ENCODE peak calls at places on chromosomes 13 and 19, in four cellular contexts. B is adrenal gland, J is colonic mucosa, A is H9. M is an unnamed sample.

GRCh38 chr19:53511933-53512374 is 26.0 kb upstream of the ZNF331 start:
- DNase-seq in A (peak; percentile 90), J (peak; percentile 54), B (peak; percentile 49), M (no peak)

GRCh38 chr19:55472463-55472862 is 4.0 kb upstream of the ZNF628 start:
- DNase-seq in J (no peak), B (no peak), A (no peak), M (peak; percentile 80)

GRCh38 chr19:49771674-49772139 is 4.9 kb downstream of the AP2A1 start:
- DNase-seq in B (no peak), A (no peak), J (no peak), M (no peak)

GRCh38 chr13:23450340-23451046 is 17.0 kb upstream of the SACS start:
- DNase-seq in A (no peak), J (no peak), B (no peak), M (no peak)

GRCh38 chr19:917323-918151 is at the start of gene KISS1R:
- DNase-seq in A (peak; percentile 89), B (peak; percentile 33), J (no peak), M (peak; percentile 40)

GRCh38 chr13:73307481-73307880 is 248.7 kb downstream of the KLF5 start:
- DNase-seq in B (no peak), J (peak; percentile 73), A (no peak), M (no peak)

GRCh38 chr13:99375806-99376080 is 68.5 kb upstream of the GPR183 start:
- DNase-seq in A (no peak), B (no peak), J (no peak), M (no peak)

GRCh38 chr19:20558011-20558410 is 7.6 kb downstream of the ZNF737 start:
- DNase-seq in B (no peak), A (peak; percentile 30), J (no peak), M (no peak)

GRCh38 chr13:111900390-111901180 is 166.4 kb upstream of the SOX1 start:
- DNase-seq in J (no peak), B (no peak), A (peak; percentile 24), M (no peak)

GRCh38 chr13:113110048-113110851 is 4.7 kb downstream of the F7 start:
- DNase-seq in A (no peak), B (no peak), J (no peak), M (no peak)

GRCh38 chr13:23547000-23547590 is 23.1 kb upstream of the TNFRSF19 start:
- DNase-seq in A (peak; percentile 51), B (peak; percentile 30), J (no peak), M (no peak)

GRCh38 chr19:41998246-41999020 is 4.4 kb upstream of the ATP1A3 start:
- DNase-seq in J (no peak), A (peak; percentile 75), B (peak; percentile 36), M (peak; percentile 74)

GRCh38 chr13:38656699-38657098 is 30.2 kb upstream of the FREM2 start:
- DNase-seq in B (peak; percentile 36), A (no peak), J (no peak), M (peak; percentile 13)

GRCh38 chr13:97165527-97166425 is 56.4 kb upstream of the MBNL2 start:
- DNase-seq in A (no peak), J (no peak), B (no peak), M (no peak)

GRCh38 chr13:75469087-75469486 is 12.9 kb downstream of the TBC1D4 start:
- DNase-seq in J (no peak), A (peak; percentile 52), B (no peak), M (no peak)

GRCh38 chr19:14177496-14178074 is 28.4 kb downstream of the ADGRL1 start:
- DNase-seq in B (no peak), J (no peak), A (no peak), M (no peak)

GRCh38 chr13:111249637-111250360 is 70.6 kb upstream of the TEX29 start:
- DNase-seq in A (no peak), B (no peak), J (no peak), M (no peak)

GRCh38 chr19:10290439-10290875 is 705 bp downstream of the ICAM5 start:
- DNase-seq in A (peak; percentile 55), J (no peak), B (no peak), M (no peak)

GRCh38 chr19:10290876-10291553 is 1.3 kb downstream of the ICAM5 start:
- DNase-seq in B (no peak), J (peak; percentile 77), A (peak; percentile 68), M (peak; percentile 55)

GRCh38 chr19:10292206-10292788 is 2.5 kb downstream of the ICAM5 start:
- DNase-seq in J (peak; percentile 92), A (peak; percentile 96), B (peak; percentile 67), M (peak; percentile 89)

GRCh38 chr19:10292789-10293636 is 3.3 kb downstream of the ICAM5 start:
- DNase-seq in J (no peak), A (peak; percentile 66), B (no peak), M (no peak)

DNA sequence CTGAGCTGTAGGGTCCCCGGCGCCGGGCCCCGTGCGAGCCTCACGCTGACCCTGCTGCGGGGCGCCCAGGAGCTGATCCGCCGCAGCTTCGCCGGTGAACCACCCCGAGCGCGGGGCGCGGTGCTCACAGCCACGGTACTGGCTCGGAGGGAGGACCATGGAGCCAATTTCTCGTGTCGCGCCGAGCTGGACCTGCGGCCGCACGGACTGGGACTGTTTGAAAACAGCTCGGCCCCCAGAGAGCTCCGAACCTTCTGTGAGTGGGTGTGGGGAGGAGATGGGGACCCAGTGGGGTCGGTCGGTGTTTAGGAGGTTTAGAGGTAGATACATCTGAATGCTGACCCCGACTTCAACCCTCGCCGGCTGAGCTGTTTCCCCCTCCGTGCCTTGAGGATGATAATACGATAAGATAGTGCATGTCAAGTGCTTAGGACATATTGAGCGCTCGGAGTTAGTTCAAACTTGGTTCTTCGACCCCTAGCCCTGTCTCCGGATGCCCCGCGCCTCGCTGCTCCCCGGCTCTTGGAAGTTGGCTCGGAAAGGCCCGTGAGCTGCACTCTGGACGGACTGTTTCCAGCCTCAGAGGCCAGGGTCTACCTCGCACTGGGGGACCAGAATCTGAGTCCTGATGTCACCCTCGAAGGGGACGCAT is 1.9 kb downstream of the ICAM5 start:
- DNase-seq in B (no peak), A (no peak), J (no peak), M (no peak)
- TF ChIP-seq CTCF in B (no peak), A (no peak), J (no peak), M (no peak)

DNA sequence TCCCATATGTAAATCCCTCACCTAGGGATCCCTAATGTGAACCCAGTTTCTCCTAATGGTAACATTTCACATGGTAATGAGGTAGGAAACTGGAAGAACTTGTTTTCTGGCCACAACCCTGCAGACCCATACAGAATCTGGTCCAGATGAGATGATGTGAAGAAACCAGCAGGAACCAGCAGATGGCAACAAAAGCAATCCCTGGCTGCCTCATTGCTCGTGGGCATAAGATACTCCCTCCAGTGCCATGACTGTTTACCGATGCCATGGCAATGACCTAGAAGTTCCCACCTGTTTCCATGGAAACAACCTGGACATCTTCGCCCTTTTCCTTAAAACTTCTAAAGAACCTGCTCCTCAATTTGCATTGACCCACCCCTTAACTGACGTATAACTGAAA is 1.4 kb upstream of the CD209 start:
- DNase-seq in B (no peak), A (peak; percentile 86), J (no peak), M (peak; percentile 36)
- TF ChIP-seq CTCF in B (peak; percentile 38), A (peak; percentile 67), J (no peak), M (no peak)

GRCh38 chr19:47768604-47769003 is 9.9 kb upstream of the SELENOW start:
- DNase-seq in B (no peak), A (no peak), J (no peak), M (no peak)
- TF ChIP-seq CTCF in B (no peak), A (no peak), J (no peak), M (no peak)

GRCh38 chr13:48004201-48004600 is 3.1 kb upstream of the SUCLA2 start:
- DNase-seq in A (peak; percentile 34), B (no peak), J (no peak), M (no peak)

GRCh38 chr13:47999973-48000372 is 1.1 kb downstream of the SUCLA2 start:
- DNase-seq in A (no peak), B (no peak), J (no peak), M (no peak)

GRCh38 chr13:47997384-47997783 is 3.7 kb downstream of the SUCLA2 start:
- DNase-seq in J (no peak), B (no peak), A (no peak), M (no peak)

GRCh38 chr13:48000559-48001126 is 430 bp downstream of the SUCLA2 start:
- DNase-seq in A (peak; percentile 52), B (no peak), J (peak; percentile 32), M (peak; percentile 17)

DNA sequence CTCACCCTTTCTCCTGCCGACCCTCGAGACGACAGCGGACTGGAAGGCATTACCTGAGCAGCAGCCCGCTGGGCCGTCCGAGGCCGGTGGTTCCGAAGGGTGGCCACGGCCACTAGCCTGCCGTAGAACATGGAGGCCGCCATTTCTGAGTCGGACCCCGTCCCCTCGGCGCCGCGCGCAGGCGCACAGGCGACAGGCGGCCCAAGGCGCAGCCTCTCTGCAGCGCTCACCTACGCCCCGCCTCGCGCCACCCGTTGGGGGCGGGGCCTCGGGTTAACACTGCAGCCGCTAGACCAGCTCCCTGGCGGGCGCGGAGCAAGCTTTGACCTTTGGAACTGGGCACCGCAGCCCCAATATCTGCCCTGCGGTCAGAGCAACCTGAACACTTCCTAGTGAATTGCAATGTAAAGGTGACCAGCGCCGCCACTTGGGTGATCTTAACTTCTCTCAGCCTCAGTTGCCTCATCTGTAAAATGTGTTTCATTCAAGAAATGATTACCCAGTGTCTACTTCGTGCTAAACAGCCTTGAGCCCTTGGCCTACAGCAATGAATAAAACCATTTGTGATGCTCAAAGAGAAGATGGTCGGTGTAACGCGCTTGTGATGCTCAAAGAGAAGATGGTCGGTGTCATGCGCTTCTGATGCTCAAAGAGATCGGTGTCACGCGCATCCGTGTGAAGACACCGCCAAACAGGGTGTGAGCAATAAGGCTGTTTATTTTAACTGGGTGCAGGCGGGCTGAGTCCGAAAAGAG is at the start of gene SUCLA2:
- DNase-seq in A (peak; percentile 94), J (peak; percentile 94), B (peak; percentile 92), M (peak; percentile 92)
- TF ChIP-seq CTCF in A (no peak), J (no peak), B (no peak), M (no peak)

DNA sequence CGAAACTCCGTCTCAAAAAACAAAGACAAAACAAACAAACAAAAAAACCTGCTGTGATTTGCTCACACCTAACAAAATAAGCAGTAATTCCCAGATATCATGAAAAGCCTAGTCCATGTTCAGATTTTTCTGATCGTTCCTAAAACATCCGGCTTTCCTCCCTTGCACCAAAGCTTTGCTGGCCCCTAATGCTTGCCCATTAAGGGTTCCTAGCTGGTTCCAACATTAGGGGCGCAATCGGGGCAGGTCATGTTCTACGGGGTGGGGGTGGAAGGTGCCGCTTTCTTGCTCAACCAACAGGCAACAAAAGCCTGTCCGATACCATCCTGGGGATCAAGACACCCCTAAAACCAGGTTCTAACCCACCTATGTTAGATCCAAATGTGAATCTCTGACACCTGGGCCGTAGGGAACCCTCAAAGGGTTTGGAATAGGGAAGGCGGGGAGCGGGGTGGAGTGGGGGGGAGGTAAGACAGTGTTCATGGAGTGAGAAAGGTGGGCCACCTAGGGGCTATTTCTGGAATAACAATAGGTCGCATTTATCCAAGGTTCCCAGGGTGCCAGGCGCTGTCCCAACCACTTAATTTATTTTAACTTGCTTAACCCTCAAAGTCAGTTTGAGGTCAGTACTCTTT is 25.3 kb upstream of the FXYD3 start:
- DNase-seq in B (peak; percentile 47), J (peak; percentile 68), A (peak; percentile 68), M (peak; percentile 83)
- TF ChIP-seq CTCF in B (peak; percentile 68), J (peak; percentile 52), A (peak; percentile 74), M (peak; percentile 89)

DNA sequence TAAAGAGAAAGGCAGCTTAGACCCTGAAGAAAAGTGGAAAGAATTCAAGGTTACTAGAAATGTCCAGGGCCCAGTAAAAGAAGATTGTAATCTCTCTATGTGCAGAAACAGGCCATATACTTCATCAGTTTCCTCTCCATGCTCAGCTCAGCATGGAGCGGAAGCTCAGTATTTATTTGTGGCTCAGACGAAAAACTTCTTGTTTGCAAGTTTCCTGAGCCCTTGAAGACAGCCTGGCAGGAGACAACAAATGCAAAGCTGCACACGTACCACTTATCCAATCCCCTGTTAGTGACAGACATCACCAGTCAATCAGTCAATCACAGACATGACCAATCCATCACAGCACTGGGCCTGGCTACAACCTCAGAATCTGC is 8.1 kb upstream of the KLF2 start:
- DNase-seq in A (no peak), J (no peak), B (no peak), M (no peak)
- TF ChIP-seq CTCF in A (no peak), J (no peak), B (no peak), M (no peak)